ENCODE peak calls at places on chromosomes 5 and 9, in four cellular contexts. One of them, this sample, is unnamed.

GRCh38 chr5:5700549-5700948 is 278.1 kb downstream of the ICE1 start:
- DNase-seq in HepG2: no peak
- DNase-seq in GM12878: no peak
- DNase-seq in K562: no peak
- DNase-seq in this sample: no peak

GRCh38 chr5:156595132-156595787 is 254.8 kb upstream of the PPP1R2B start:
- DNase-seq in HepG2: no peak
- DNase-seq in GM12878: no peak
- DNase-seq in K562: no peak
- DNase-seq in this sample: no peak

GRCh38 chr5:157540707-157541451 is 34.7 kb downstream of the ADAM19 start:
- DNase-seq in HepG2: no peak
- DNase-seq in GM12878: peak
- DNase-seq in K562: no peak
- DNase-seq in this sample: no peak

GRCh38 chr5:138180183-138180782 is 1.4 kb downstream of the KIF20A start:
- DNase-seq in HepG2: peak
- DNase-seq in GM12878: peak
- DNase-seq in K562: peak
- DNase-seq in this sample: peak

GRCh38 chr5:129960831-129961230 is 56.6 kb downstream of the CHSY3 start:
- DNase-seq in HepG2: no peak
- DNase-seq in GM12878: no peak
- DNase-seq in K562: no peak
- DNase-seq in this sample: no peak

GRCh38 chr9:115262952-115263351 is 145.0 kb upstream of the TNC start:
- DNase-seq in HepG2: no peak
- DNase-seq in GM12878: no peak
- DNase-seq in K562: no peak
- DNase-seq in this sample: peak

GRCh38 chr5:145975361-145976066 is 39.1 kb downstream of the SH3RF2 start:
- DNase-seq in HepG2: peak
- DNase-seq in GM12878: no peak
- DNase-seq in K562: no peak
- DNase-seq in this sample: no peak

GRCh38 chr9:126395439-126396212 is 69.0 kb downstream of the MVB12B start:
- DNase-seq in HepG2: no peak
- DNase-seq in GM12878: no peak
- DNase-seq in K562: no peak
- DNase-seq in this sample: no peak

GRCh38 chr5:179907570-179908324 is at the start of gene TBC1D9B:
- DNase-seq in HepG2: peak
- DNase-seq in GM12878: no peak
- DNase-seq in K562: peak
- DNase-seq in this sample: peak

GRCh38 chr9:123784513-123784912 is 145.4 kb downstream of the DENND1A start:
- DNase-seq in HepG2: no peak
- DNase-seq in GM12878: no peak
- DNase-seq in K562: no peak
- DNase-seq in this sample: no peak

GRCh38 chr5:36444582-36444999 is 142.9 kb upstream of the RANBP3L start:
- DNase-seq in HepG2: no peak
- DNase-seq in GM12878: no peak
- DNase-seq in K562: no peak
- DNase-seq in this sample: no peak

GRCh38 chr9:109416135-109416706 is 81.9 kb downstream of the PTPN3 start:
- DNase-seq in HepG2: no peak
- DNase-seq in GM12878: no peak
- DNase-seq in K562: no peak
- DNase-seq in this sample: no peak
- TF ChIP-seq CHD4 in HepG2: no peak
- TF ChIP-seq CHD4 in GM12878: no peak
- TF ChIP-seq CHD4 in K562: no peak
- TF ChIP-seq CHD4 in this sample: no peak

DNA sequence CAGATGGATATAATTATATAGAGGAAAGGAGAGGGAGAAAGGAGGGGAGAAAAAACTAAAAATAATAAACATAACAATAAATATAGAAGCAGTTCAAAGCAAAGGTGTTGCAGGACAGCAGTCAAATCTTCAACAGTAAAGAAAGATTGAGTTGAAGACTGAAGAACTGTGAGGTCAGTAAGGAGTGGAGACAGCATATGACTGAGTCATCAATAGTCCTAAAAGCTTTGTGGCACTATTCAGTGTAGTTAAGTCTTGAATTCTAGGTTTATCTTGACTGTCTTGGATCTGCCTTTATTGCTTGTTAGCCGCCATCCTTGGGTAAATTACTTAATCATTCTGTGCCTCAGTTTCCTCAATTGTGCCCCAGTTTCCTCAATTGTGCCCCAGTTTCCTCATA is 137.0 kb downstream of the MRPS30 start:
- DNase-seq in HepG2: no peak
- DNase-seq in GM12878: no peak
- DNase-seq in K562: no peak
- DNase-seq in this sample: no peak
- TF ChIP-seq CHD4 in HepG2: no peak
- TF ChIP-seq CHD4 in GM12878: no peak
- TF ChIP-seq CHD4 in K562: no peak
- TF ChIP-seq CHD4 in this sample: no peak

GRCh38 chr9:96852676-96853075 is 1.6 kb downstream of the ZNF782 start:
- DNase-seq in HepG2: no peak
- DNase-seq in GM12878: no peak
- DNase-seq in K562: no peak
- DNase-seq in this sample: no peak
- TF ChIP-seq CHD4 in HepG2: no peak
- TF ChIP-seq CHD4 in GM12878: no peak
- TF ChIP-seq CHD4 in K562: no peak
- TF ChIP-seq CHD4 in this sample: no peak

GRCh38 chr5:175206651-175207050 is 237.3 kb downstream of the DRD1 start:
- DNase-seq in HepG2: no peak
- DNase-seq in GM12878: no peak
- DNase-seq in K562: no peak
- DNase-seq in this sample: no peak

GRCh38 chr5:175195698-175196656 is 248.0 kb downstream of the DRD1 start:
- DNase-seq in HepG2: peak
- DNase-seq in GM12878: no peak
- DNase-seq in K562: no peak
- DNase-seq in this sample: peak

GRCh38 chr5:175202461-175203065 is 241.4 kb downstream of the DRD1 start:
- DNase-seq in HepG2: no peak
- DNase-seq in GM12878: no peak
- DNase-seq in K562: no peak
- DNase-seq in this sample: peak

GRCh38 chr5:175201393-175201792 is 242.6 kb downstream of the DRD1 start:
- DNase-seq in HepG2: no peak
- DNase-seq in GM12878: no peak
- DNase-seq in K562: no peak
- DNase-seq in this sample: no peak
- TF ChIP-seq CHD4 in HepG2: no peak
- TF ChIP-seq CHD4 in GM12878: no peak
- TF ChIP-seq CHD4 in K562: no peak
- TF ChIP-seq CHD4 in this sample: no peak

GRCh38 chr9:16459421-16460148 is 410.9 kb downstream of the BNC2 start:
- DNase-seq in HepG2: no peak
- DNase-seq in GM12878: no peak
- DNase-seq in K562: no peak
- DNase-seq in this sample: no peak
- TF ChIP-seq CHD4 in HepG2: no peak
- TF ChIP-seq CHD4 in GM12878: no peak
- TF ChIP-seq CHD4 in K562: no peak
- TF ChIP-seq CHD4 in this sample: no peak

This sample was measured in A549.